ENCODE peak calls at places on chromosome 22, in six cellular contexts. U, C, A, W, D and N are unnamed samples.

GRCh38 chr22:34570408-34570807 is 495.6 kb upstream of the ISX start:
- DNase-seq in U (no peak), C (no peak), A (no peak), W (no peak), D (no peak), N (no peak)

GRCh38 chr22:43276311-43276710 is 66.9 kb downstream of the SCUBE1 start:
- DNase-seq in U (no peak), C (no peak), A (no peak), W (no peak), D (no peak), N (no peak)

GRCh38 chr22:24950272-24950902 is 2.1 kb upstream of the KIAA1671 start:
- DNase-seq in U (no peak), C (no peak), A (peak), W (no peak), D (no peak), N (no peak)

GRCh38 chr22:19671316-19671715 is 43.0 kb upstream of the SEPTIN5 start:
- DNase-seq in U (no peak), C (no peak), A (no peak), W (no peak), D (no peak), N (no peak)

GRCh38 chr22:30947821-30948454 is 20.6 kb downstream of the MORC2 start:
- DNase-seq in U (no peak), C (no peak), A (peak), W (no peak), D (peak), N (peak)

GRCh38 chr22:29449296-29449863 is 11.0 kb downstream of the RFPL1 start:
- DNase-seq in U (no peak), C (no peak), A (no peak), W (no peak), D (no peak), N (no peak)

GRCh38 chr22:42905702-42906183 is 48.7 kb upstream of the ARFGAP3 start:
- DNase-seq in U (no peak), C (peak), A (no peak), W (no peak), D (no peak), N (no peak)

GRCh38 chr22:30270841-30271240 is 4.2 kb upstream of the OSM start:
- DNase-seq in U (no peak), C (peak), A (no peak), W (no peak), D (no peak), N (no peak)

GRCh38 chr22:41367039-41367679 is 14.6 kb upstream of the TEF start:
- DNase-seq in U (peak), C (peak), A (peak), W (no peak), D (no peak), N (peak)

GRCh38 chr22:41913842-41914534 is 886 bp downstream of the SHISA8 start:
- DNase-seq in U (no peak), C (no peak), A (no peak), W (no peak), D (no peak), N (no peak)

GRCh38 chr22:34416321-34416900 is 496.1 kb upstream of the LARGE1 start:
- DNase-seq in U (no peak), C (no peak), A (no peak), W (no peak), D (no peak), N (no peak)

GRCh38 chr22:23608583-23608982 is 23.5 kb downstream of the DRICH1 start:
- DNase-seq in U (no peak), C (no peak), A (no peak), W (no peak), D (peak), N (peak)

GRCh38 chr22:43829904-43830851 is 18.1 kb upstream of the EFCAB6 start:
- DNase-seq in U (no peak), C (peak), A (no peak), W (no peak), D (no peak), N (peak)

GRCh38 chr22:37999236-37999635 is 14.9 kb upstream of the SOX10 start:
- DNase-seq in U (no peak), C (no peak), A (no peak), W (no peak), D (no peak), N (no peak)

GRCh38 chr22:24500251-24500820 is 5.2 kb downstream of the UPB1 start:
- DNase-seq in U (no peak), C (no peak), A (peak), W (no peak), D (no peak), N (peak)

GRCh38 chr22:41022470-41023298 is 69.7 kb upstream of the EP300 start:
- DNase-seq in U (peak), C (peak), A (peak), W (peak), D (peak), N (peak)

GRCh38 chr22:31738566-31738965 is 11.4 kb downstream of the PRR14L start:
- DNase-seq in U (no peak), C (no peak), A (no peak), W (no peak), D (no peak), N (no peak)

GRCh38 chr22:45164217-45165123 is 745 bp downstream of the NUP50 start:
- DNase-seq in U (peak), C (peak), A (no peak), W (no peak), D (peak), N (peak)

GRCh38 chr22:35477911-35478582 is 62.6 kb upstream of the RASD2 start:
- DNase-seq in U (peak), C (no peak), A (no peak), W (no peak), D (no peak), N (peak)

GRCh38 chr22:17562906-17563870 is at the start of gene SLC25A18:
- DNase-seq in U (no peak), C (no peak), A (peak), W (no peak), D (peak), N (peak)

GRCh38 chr22:23782649-23783048 is 4.1 kb upstream of the SMARCB1 start:
- DNase-seq in U (no peak), C (no peak), A (no peak), W (no peak), D (no peak), N (no peak)

GRCh38 chr22:29726512-29727247 is 6.9 kb downstream of the CABP7 start:
- DNase-seq in U (no peak), C (no peak), A (no peak), W (no peak), D (peak), N (no peak)

GRCh38 chr22:31345331-31346254 is 553 bp downstream of the PATZ1 start:
- DNase-seq in U (peak), C (peak), A (peak), W (peak), D (peak), N (peak)

GRCh38 chr22:23289851-23290724 is 109.8 kb downstream of the BCR start:
- DNase-seq in U (peak), C (peak), A (peak), W (peak), D (peak), N (peak)

GRCh38 chr22:43187171-43188099 is 501 bp upstream of the TTLL12 start:
- DNase-seq in U (peak), C (peak), A (peak), W (peak), D (peak), N (peak)

GRCh38 chr22:45284705-45285305 is at the start of gene UPK3A:
- DNase-seq in U (peak), C (peak), A (no peak), W (peak), D (peak), N (peak)

GRCh38 chr22:45516163-45516562 is 13.5 kb downstream of the FBLN1 start:
- DNase-seq in U (no peak), C (no peak), A (no peak), W (no peak), D (no peak), N (no peak)

GRCh38 chr22:31230155-31230870 is 18.2 kb downstream of the LIMK2 start:
- DNase-seq in U (no peak), C (no peak), A (no peak), W (no peak), D (no peak), N (no peak)

GRCh38 chr22:43928418-43929307 is 5.1 kb downstream of the PNPLA3 start:
- DNase-seq in U (no peak), C (no peak), A (no peak), W (no peak), D (no peak), N (no peak)

GRCh38 chr22:22785316-22786065 is 102.1 kb upstream of the IGLL5 start:
- DNase-seq in U (no peak), C (no peak), A (no peak), W (no peak), D (no peak), N (no peak)

GRCh38 chr22:19121631-19122142 is 525 bp downstream of the DGCR2 start:
- DNase-seq in U (peak), C (peak), A (no peak), W (no peak), D (peak), N (peak)

GRCh38 chr22:42908082-42908746 is 51.1 kb upstream of the ARFGAP3 start:
- DNase-seq in U (no peak), C (peak), A (no peak), W (no peak), D (no peak), N (no peak)

GRCh38 chr22:24060375-24060788 is 49.3 kb downstream of the CABIN1 start:
- DNase-seq in U (no peak), C (no peak), A (no peak), W (no peak), D (no peak), N (no peak)

DNA sequence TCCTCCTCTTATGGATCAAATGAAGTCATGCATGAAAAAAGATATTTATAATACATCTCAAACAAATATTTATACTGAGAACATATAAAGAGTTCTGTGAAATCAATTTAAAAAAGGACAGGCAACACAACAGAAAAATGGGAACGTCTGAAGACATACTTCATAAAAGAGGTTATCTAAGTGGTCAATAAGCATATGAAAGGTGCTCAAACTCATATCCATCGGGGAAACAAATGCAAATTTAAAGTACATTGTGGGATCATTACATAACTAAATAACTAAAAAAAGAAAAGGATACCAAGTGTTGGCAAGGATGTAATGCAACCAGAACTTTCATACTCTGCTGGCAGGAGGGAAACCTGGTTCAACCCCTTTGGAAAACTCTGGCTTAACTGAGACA is 22.3 kb downstream of the TPST2 start:
- DNase-seq in U (no peak), C (no peak), A (no peak), W (no peak), D (no peak), N (no peak)
- H3K4me3 ChIP-seq in U (no peak), C (no peak), A (no peak), W (no peak), D (no peak), N (no peak)

GRCh38 chr22:28440517-28441366 is 238.9 kb downstream of the TTC28 start:
- DNase-seq in U (no peak), C (no peak), A (no peak), W (no peak), D (no peak), N (no peak)

GRCh38 chr22:28444659-28445058 is 235.0 kb downstream of the TTC28 start:
- DNase-seq in U (no peak), C (no peak), A (no peak), W (no peak), D (no peak), N (no peak)

GRCh38 chr22:28441720-28442263 is 237.8 kb downstream of the TTC28 start:
- DNase-seq in U (no peak), C (no peak), A (peak), W (no peak), D (peak), N (peak)

GRCh38 chr22:28442951-28443876 is 236.4 kb downstream of the TTC28 start:
- DNase-seq in U (no peak), C (peak), A (peak), W (no peak), D (peak), N (peak)

GRCh38 chr22:28442264-28442950 is 237.2 kb downstream of the TTC28 start:
- DNase-seq in U (no peak), C (peak), A (peak), W (peak), D (peak), N (peak)
- H3K4me3 ChIP-seq in U (no peak), C (peak), A (peak), W (peak), D (peak), N (peak)

DNA sequence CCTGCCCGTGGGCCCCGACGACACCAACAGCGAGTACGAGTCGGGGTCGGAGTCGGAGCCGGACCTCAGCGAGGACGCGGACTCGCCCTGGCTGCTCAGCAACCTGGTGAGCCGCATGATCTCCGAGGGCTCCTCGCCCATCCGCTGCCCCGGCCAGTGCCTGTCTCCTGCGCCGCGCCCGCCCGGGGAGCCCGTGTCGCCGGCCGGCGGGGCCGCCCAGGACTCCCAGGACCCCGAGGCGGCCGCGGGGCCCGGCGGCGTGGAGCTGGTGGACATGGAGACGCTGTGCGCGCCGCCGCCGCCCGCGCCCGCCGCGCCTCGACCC is 3.6 kb downstream of the MAPK8IP2 start:
- DNase-seq in U (no peak), C (no peak), A (no peak), W (no peak), D (no peak), N (no peak)
- H3K4me3 ChIP-seq in U (no peak), C (no peak), A (no peak), W (no peak), D (no peak), N (no peak)

GRCh38 chr22:20965104-20965887 is 1.8 kb upstream of the AIFM3 start:
- DNase-seq in U (no peak), C (no peak), A (no peak), W (no peak), D (no peak), N (no peak)

GRCh38 chr22:20964090-20964798 is 2.8 kb upstream of the AIFM3 start:
- DNase-seq in U (no peak), C (no peak), A (no peak), W (no peak), D (no peak), N (no peak)

GRCh38 chr22:20963201-20964052 is 3.6 kb upstream of the AIFM3 start:
- DNase-seq in U (no peak), C (no peak), A (peak), W (no peak), D (no peak), N (no peak)

GRCh38 chr22:20965888-20966855 is 883 bp upstream of the AIFM3 start:
- DNase-seq in U (no peak), C (no peak), A (no peak), W (no peak), D (no peak), N (no peak)

GRCh38 chr22:20964799-20965103 is 2.3 kb upstream of the AIFM3 start:
- DNase-seq in U (no peak), C (no peak), A (no peak), W (no peak), D (no peak), N (no peak)
- H3K4me3 ChIP-seq in U (no peak), C (peak), A (peak), W (no peak), D (peak), N (peak)

GRCh38 chr22:36979016-36979415 is 40.2 kb downstream of the TST start:
- DNase-seq in U (no peak), C (no peak), A (no peak), W (no peak), D (no peak), N (no peak)

GRCh38 chr22:36979511-36979910 is 39.7 kb downstream of the TST start:
- DNase-seq in U (no peak), C (no peak), A (no peak), W (no peak), D (no peak), N (no peak)

GRCh38 chr22:36981247-36981775 is 37.9 kb downstream of the TST start:
- DNase-seq in U (no peak), C (no peak), A (no peak), W (no peak), D (no peak), N (no peak)

GRCh38 chr22:36977947-36978660 is 41.1 kb downstream of the TST start:
- DNase-seq in U (peak), C (peak), A (peak), W (peak), D (peak), N (peak)

DNA sequence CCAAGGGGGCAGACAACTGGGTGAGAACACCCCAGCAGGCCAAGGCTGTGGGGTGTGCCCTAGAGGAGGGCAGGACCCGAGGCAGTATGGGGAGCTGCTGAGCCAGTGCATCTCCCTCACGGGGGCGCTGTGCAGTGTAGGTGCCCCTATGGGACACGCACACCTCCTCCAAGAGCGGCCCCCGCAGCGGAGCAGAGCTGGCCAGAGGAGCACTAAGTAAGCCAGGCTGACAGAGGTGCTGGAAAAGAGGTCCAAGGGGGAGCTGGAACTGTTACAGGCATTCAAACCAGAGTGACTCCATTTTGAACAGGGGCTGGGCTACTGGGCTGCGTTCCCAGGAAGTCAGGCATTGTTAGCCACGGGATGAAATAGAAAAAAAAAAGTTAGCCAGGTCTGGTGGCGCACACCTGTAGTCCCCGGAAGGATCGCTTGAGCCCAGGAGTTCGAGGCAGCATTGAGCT is 41.8 kb downstream of the TST start:
- DNase-seq in U (peak), C (peak), A (peak), W (peak), D (peak), N (peak)
- H3K4me3 ChIP-seq in U (peak), C (peak), A (peak), W (peak), D (no peak), N (peak)

GRCh38 chr22:39926175-39927152 is 25.6 kb downstream of the GRAP2 start:
- DNase-seq in U (no peak), C (no peak), A (no peak), W (no peak), D (no peak), N (peak)
- H3K4me3 ChIP-seq in U (no peak), C (peak), A (no peak), W (peak), D (no peak), N (no peak)

GRCh38 chr22:49525776-49526535 is 301.7 kb downstream of the BRD1 start:
- DNase-seq in U (no peak), C (no peak), A (no peak), W (no peak), D (no peak), N (no peak)
- H3K4me3 ChIP-seq in U (no peak), C (no peak), A (no peak), W (no peak), D (no peak), N (no peak)

DNA sequence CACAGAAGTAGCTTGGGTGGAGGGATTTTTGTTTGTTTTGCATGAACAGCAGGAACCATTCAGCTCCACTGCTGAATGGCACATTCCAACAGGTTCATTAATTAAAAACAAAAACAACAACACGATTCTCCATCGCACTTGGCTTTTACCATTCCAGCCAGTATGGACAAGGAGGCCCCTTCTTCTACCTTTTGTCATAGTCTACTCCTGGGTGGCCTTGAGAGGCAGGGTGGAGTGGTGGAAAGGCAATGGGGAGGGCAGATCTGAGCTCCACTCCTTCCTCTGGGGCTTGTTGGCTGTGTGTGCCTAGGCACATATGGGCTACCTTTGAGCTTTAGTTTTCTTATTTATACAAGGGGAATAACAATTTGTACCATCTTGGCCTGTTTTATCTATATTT is 4.8 kb downstream of the TIMP3 start:
- DNase-seq in U (no peak), C (no peak), A (no peak), W (no peak), D (no peak), N (no peak)
- H3K4me3 ChIP-seq in U (no peak), C (peak), A (no peak), W (no peak), D (no peak), N (no peak)

GRCh38 chr22:46687045-46687444 is 51.0 kb downstream of the CERK start:
- DNase-seq in U (no peak), C (no peak), A (no peak), W (no peak), D (no peak), N (no peak)
- H3K4me3 ChIP-seq in U (no peak), C (no peak), A (no peak), W (no peak), D (peak), N (no peak)